ENCODE peak calls at places on chromosomes 3 and 15, in eight cellular contexts. R, G, B, X, T, O, J and I are unnamed samples.

GRCh38 chr15:96585634-96586386 is 255.3 kb downstream of the NR2F2 start:
- DNase-seq in T (no peak), R (no peak), O (peak), G (peak), X (no peak), B (no peak), J (no peak), I (no peak)

GRCh38 chr3:28923994-28924393 is 356.9 kb upstream of the RBMS3 start:
- DNase-seq in R (no peak), J (no peak), O (no peak), B (no peak), G (no peak), X (no peak), T (no peak), I (no peak)

GRCh38 chr3:20669184-20669583 is 483.2 kb upstream of the SGO1 start:
- DNase-seq in R (no peak), T (no peak), O (no peak), G (no peak), J (no peak), B (no peak), X (no peak), I (no peak)

GRCh38 chr3:119514637-119515036 is 16.3 kb downstream of the TIMMDC1 start:
- DNase-seq in O (no peak), B (no peak), J (no peak), T (no peak), G (no peak), X (no peak), R (no peak), I (no peak)

GRCh38 chr3:81033185-81033584 is 728.3 kb downstream of the GBE1 start:
- DNase-seq in R (no peak), B (no peak), G (no peak), O (no peak), T (no peak), J (no peak), X (no peak), I (no peak)

GRCh38 chr3:115659253-115659652 is 35.9 kb downstream of the GAP43 start:
- DNase-seq in T (no peak), R (no peak), B (no peak), G (no peak), O (no peak), J (no peak), X (no peak), I (no peak)

GRCh38 chr15:85564686-85565085 is 184.3 kb downstream of the AKAP13 start:
- DNase-seq in J (no peak), B (no peak), R (no peak), O (no peak), G (no peak), T (no peak), X (no peak), I (no peak)

GRCh38 chr15:77074350-77074749 is 3.4 kb upstream of the TSPAN3 start:
- DNase-seq in O (no peak), X (no peak), R (no peak), J (no peak), T (no peak), G (no peak), B (no peak), I (no peak)

GRCh38 chr3:172648736-172649135 is 62.1 kb downstream of the NCEH1 start:
- DNase-seq in O (no peak), T (no peak), X (no peak), G (no peak), J (no peak), R (no peak), B (no peak), I (no peak)

GRCh38 chr3:123478314-123478713 is 29.4 kb upstream of the ADCY5 start:
- DNase-seq in O (no peak), R (no peak), T (no peak), B (no peak), J (no peak), G (no peak), X (no peak), I (no peak)

GRCh38 chr15:101043011-101043410 is 123.9 kb downstream of the LRRK1 start:
- DNase-seq in J (no peak), X (no peak), G (no peak), B (no peak), T (peak), O (no peak), R (no peak), I (no peak)

GRCh38 chr15:57611938-57612337 is 20.2 kb downstream of the MYZAP start:
- DNase-seq in G (peak), B (peak), R (no peak), O (peak), J (no peak), X (peak), T (no peak), I (no peak)

GRCh38 chr3:16482770-16483531 is 30.5 kb downstream of the RFTN1 start:
- DNase-seq in B (no peak), O (no peak), T (peak), J (no peak), R (no peak), G (no peak), X (no peak), I (no peak)

GRCh38 chr3:139199421-139200010 is 144.3 kb upstream of the MRPS22 start:
- DNase-seq in G (no peak), T (no peak), X (no peak), B (no peak), O (no peak), J (no peak), R (no peak), I (no peak)

GRCh38 chr3:71492969-71493368 is 90.6 kb downstream of the FOXP1 start:
- DNase-seq in J (no peak), G (no peak), T (no peak), X (no peak), B (no peak), O (no peak), R (no peak), I (no peak)

GRCh38 chr3:138434276-138434874 is at the start of gene ESYT3:
- DNase-seq in R (no peak), B (peak), O (peak), T (peak), G (peak), X (no peak), J (no peak), I (no peak)

GRCh38 chr3:80771085-80771484 is 990.4 kb downstream of the GBE1 start:
- DNase-seq in X (no peak), G (no peak), R (peak), O (peak), T (no peak), J (peak), B (no peak), I (no peak)

GRCh38 chr15:83012038-83012490 is 625 bp upstream of the C15orf40 start:
- DNase-seq in R (no peak), G (no peak), O (no peak), J (peak), X (no peak), B (no peak), T (no peak), I (no peak)

GRCh38 chr3:17194116-17194515 is 309.4 kb downstream of the PLCL2 start:
- DNase-seq in T (no peak), R (no peak), J (no peak), O (no peak), X (no peak), B (no peak), G (no peak), I (no peak)

GRCh38 chr3:160665784-160666526 is 11.0 kb upstream of the ARL14 start:
- DNase-seq in J (no peak), O (peak), T (no peak), B (no peak), X (no peak), G (peak), R (peak), I (no peak)

GRCh38 chr15:58229297-58229768 is 91.2 kb downstream of the AQP9 start:
- DNase-seq in G (no peak), O (no peak), J (peak), T (no peak), X (no peak), B (peak), R (no peak), I (no peak)

GRCh38 chr3:181622365-181622764 is 89.4 kb upstream of the SOX2 start:
- DNase-seq in J (no peak), X (no peak), O (no peak), G (peak), R (no peak), T (no peak), B (no peak), I (no peak)

GRCh38 chr3:118577055-118577759 is 457.4 kb downstream of the IGSF11 start:
- DNase-seq in X (no peak), J (no peak), T (no peak), G (no peak), O (no peak), R (no peak), B (no peak), I (no peak)

GRCh38 chr3:43343778-43344177 is 57.4 kb downstream of the SNRK start:
- DNase-seq in R (no peak), O (no peak), G (peak), B (no peak), T (no peak), X (no peak), J (no peak), I (no peak)

GRCh38 chr15:70056091-70056680 is 41.5 kb downstream of the TLE3 start:
- DNase-seq in X (no peak), B (no peak), R (no peak), G (no peak), J (no peak), O (no peak), T (no peak), I (no peak)

GRCh38 chr15:41861736-41862356 is 23.2 kb downstream of the PLA2G4B start:
- DNase-seq in O (no peak), R (no peak), T (no peak), B (no peak), J (no peak), G (no peak), X (no peak), I (no peak)

GRCh38 chr3:150407818-150408231 is 273 bp upstream of the TSC22D2 start:
- DNase-seq in B (no peak), R (no peak), O (no peak), J (peak), T (no peak), X (peak), G (no peak), I (peak)

GRCh38 chr3:108946292-108947290 is 7.1 kb downstream of the GUCA1C start:
- DNase-seq in O (no peak), B (no peak), X (peak), J (no peak), R (no peak), G (no peak), T (no peak), I (no peak)

GRCh38 chr3:126678691-126679317 is 23.9 kb upstream of the TXNRD3 start:
- DNase-seq in T (no peak), G (no peak), R (no peak), X (no peak), J (no peak), O (no peak), B (no peak), I (no peak)

GRCh38 chr15:82132742-82133141 is 86.9 kb upstream of the MEX3B start:
- DNase-seq in T (no peak), O (no peak), R (no peak), G (no peak), J (no peak), B (no peak), X (no peak), I (no peak)

GRCh38 chr3:2099028-2099671 is 484 bp downstream of the CNTN4 start:
- DNase-seq in B (no peak), J (no peak), G (no peak), X (no peak), R (no peak), O (peak), T (peak), I (no peak)

GRCh38 chr3:5510300-5510699 is 322.8 kb downstream of the EDEM1 start:
- DNase-seq in J (no peak), G (no peak), O (no peak), R (no peak), X (no peak), T (no peak), B (no peak), I (no peak)

GRCh38 chr15:40407343-40407990 is 1.9 kb downstream of the IVD start:
- DNase-seq in B (no peak), R (peak), T (no peak), O (no peak), G (no peak), J (no peak), X (no peak), I (no peak)
- H3K9ac ChIP-seq in B (peak), R (no peak), T (no peak), O (no peak), G (no peak), J (no peak), X (no peak), I (no peak)

GRCh38 chr3:66406186-66406585 is 94.6 kb downstream of the LRIG1 start:
- DNase-seq in T (no peak), B (no peak), G (no peak), O (no peak), X (no peak), R (no peak), J (no peak), I (no peak)
- TF ChIP-seq POLR2AphosphoS5 in T (no peak), B (no peak), G (no peak), O (no peak), X (no peak), R (no peak), J (no peak), I (no peak)

GRCh38 chr15:68056097-68056865 is 2.2 kb downstream of the PIAS1 start:
- DNase-seq in G (no peak), O (no peak), R (no peak), J (no peak), T (no peak), B (no peak), X (no peak), I (no peak)
- H3K9ac ChIP-seq in G (no peak), O (peak), R (peak), J (no peak), T (no peak), B (peak), X (no peak), I (peak)

DNA sequence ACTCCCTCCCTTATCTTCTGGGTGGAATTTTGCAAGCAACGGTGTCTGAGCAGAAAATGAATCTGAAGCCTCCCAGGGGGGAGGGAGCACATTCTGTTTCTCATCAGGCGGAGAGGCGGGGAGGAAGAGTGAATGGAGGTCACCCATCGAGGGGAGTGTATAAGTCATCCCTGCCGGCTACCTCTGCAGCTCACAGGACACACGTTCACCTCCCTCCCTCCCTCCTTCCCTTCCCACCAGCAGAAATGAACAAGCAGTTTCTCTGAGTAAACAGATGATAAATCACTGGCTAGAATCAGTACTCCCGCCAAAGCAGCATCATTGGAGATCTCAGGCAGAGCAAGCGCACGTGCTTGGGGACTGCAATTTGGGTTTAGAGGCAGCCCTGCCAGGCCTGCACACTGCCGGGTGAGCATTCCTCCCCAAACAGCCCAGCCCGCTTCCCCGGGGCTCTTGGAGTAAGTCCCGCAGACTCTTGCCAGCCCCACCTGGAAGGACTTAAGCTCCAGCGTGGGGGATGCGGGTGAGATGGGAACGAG is 38.3 kb downstream of the CPN2 start:
- DNase-seq in B (peak), X (no peak), J (no peak), O (no peak), R (no peak), G (no peak), T (no peak), I (no peak)
- TF ChIP-seq POLR2AphosphoS5 in B (no peak), X (no peak), J (no peak), O (no peak), R (no peak), G (no peak), T (no peak), I (no peak)

GRCh38 chr15:45457215-45457614 is 65.3 kb downstream of the SLC30A4 start:
- DNase-seq in G (no peak), O (no peak), X (no peak), T (no peak), R (no peak), B (no peak), J (no peak), I (no peak)

GRCh38 chr15:45451265-45451664 is 71.3 kb downstream of the SLC30A4 start:
- DNase-seq in G (no peak), J (no peak), X (no peak), T (no peak), R (no peak), O (no peak), B (no peak), I (no peak)

GRCh38 chr15:45457641-45458539 is 64.7 kb downstream of the SLC30A4 start:
- DNase-seq in G (peak), T (peak), J (peak), B (peak), O (peak), R (peak), X (peak), I (peak)

GRCh38 chr15:45456212-45457106 is 66.1 kb downstream of the SLC30A4 start:
- DNase-seq in B (peak), G (peak), R (peak), J (peak), O (peak), X (peak), T (no peak), I (no peak)

GRCh38 chr15:45454825-45455224 is 67.7 kb downstream of the SLC30A4 start:
- DNase-seq in G (no peak), J (no peak), O (no peak), T (no peak), R (peak), X (peak), B (no peak), I (no peak)
- H3K9ac ChIP-seq in G (no peak), J (no peak), O (peak), T (no peak), R (peak), X (peak), B (peak), I (no peak)

DNA sequence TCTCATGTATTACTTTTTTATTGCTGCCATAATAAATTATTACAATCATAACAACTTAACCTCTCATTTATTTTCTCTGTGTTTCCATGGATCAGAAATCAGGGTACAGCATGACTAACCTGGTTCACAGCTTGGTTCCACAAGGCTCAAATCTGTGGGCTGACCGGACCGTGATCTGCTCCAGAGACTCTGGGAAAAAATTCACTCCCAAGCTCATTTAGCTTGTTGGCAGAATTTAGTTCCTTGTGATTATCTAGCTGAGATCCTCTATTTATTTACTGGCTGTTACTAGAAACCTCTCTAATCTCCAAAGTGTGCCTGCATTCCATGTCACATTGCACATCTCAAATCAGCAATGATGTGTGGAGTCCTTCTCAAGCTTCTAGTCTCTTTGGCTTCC is 386.6 kb downstream of the DIPK2A start:
- DNase-seq in R (no peak), G (no peak), T (no peak), O (no peak), B (no peak), X (no peak), J (no peak), I (no peak)
- TF ChIP-seq POLR2AphosphoS5 in R (no peak), G (no peak), T (no peak), O (no peak), B (no peak), X (no peak), J (no peak), I (no peak)

GRCh38 chr3:146159037-146159436 is 1.9 kb downstream of the PLOD2 start:
- DNase-seq in R (no peak), G (peak), X (no peak), B (no peak), J (no peak), O (no peak), T (no peak), I (no peak)

GRCh38 chr3:146161725-146162047 is 702 bp upstream of the PLOD2 start:
- DNase-seq in O (no peak), T (no peak), X (no peak), B (peak), J (no peak), R (no peak), G (peak), I (no peak)

GRCh38 chr3:146160233-146160963 is 586 bp downstream of the PLOD2 start:
- DNase-seq in T (peak), G (peak), R (no peak), J (no peak), X (peak), B (peak), O (peak), I (peak)

GRCh38 chr3:146160964-146161724 is at the start of gene PLOD2:
- DNase-seq in R (no peak), X (peak), G (peak), B (peak), O (peak), J (peak), T (peak), I (no peak)

DNA sequence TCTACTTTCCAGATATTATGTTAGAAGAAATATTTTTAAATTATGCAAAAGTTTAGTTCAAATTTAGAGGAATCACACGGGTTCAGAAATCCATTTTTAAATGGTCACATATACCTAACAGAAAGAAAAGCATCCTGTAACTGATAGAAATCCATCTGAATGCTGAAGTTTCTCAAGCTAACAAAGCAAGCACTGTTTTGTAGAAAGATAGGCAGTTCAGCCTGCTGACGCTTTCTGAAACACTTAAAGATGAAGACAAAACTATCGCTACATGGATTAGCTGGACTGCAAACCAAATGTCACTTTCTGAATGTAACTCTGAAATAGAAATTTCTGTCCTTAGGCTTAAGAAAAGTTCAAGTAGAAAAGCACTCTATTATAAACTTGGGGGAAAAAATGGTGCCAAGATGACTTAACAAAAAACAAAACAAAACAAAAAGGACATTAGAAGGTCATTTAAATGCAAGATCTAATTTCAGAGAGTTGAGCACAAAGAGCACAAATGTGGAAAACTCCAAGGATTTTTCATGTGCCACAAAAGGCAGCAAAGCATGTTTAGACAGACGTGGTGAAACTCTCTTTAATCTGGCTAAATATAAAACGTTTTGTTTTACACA is 1.3 kb downstream of the PLOD2 start:
- DNase-seq in T (no peak), G (no peak), R (no peak), O (no peak), B (no peak), X (no peak), J (no peak), I (no peak)
- H3K9ac ChIP-seq in T (no peak), G (peak), R (no peak), O (no peak), B (peak), X (peak), J (no peak), I (peak)